ENCODE peak calls at places on chromosome 18, in six cellular contexts. One of them, this sample, is unnamed.

GRCh38 chr18:9614401-9615279 is at the start of gene PPP4R1:
- DNase-seq in stimulated activated naive CD8-positive, alpha-beta T cell treated with anti-CD3 and anti-CD28 coated beads, Interleukin-15, Interleukin-2, amounts not matched to agents 100 U/mL and 50 U/mL, for 24 hours: peak
- DNase-seq in left ventricle myocardium inferior: peak
- DNase-seq in D341Med: peak
- DNase-seq in neural crest cell: peak
- DNase-seq in GM12892: peak
- DNase-seq in this sample: peak

GRCh38 chr18:77103181-77103875 is 29.3 kb downstream of the MBP start:
- DNase-seq in D341Med: no peak
- DNase-seq in neural crest cell: no peak
- DNase-seq in stimulated activated naive CD8-positive, alpha-beta T cell treated with anti-CD3 and anti-CD28 coated beads, Interleukin-15, Interleukin-2, amounts not matched to agents 100 U/mL and 50 U/mL, for 24 hours: no peak
- DNase-seq in GM12892: no peak
- DNase-seq in left ventricle myocardium inferior: no peak
- DNase-seq in this sample: no peak

GRCh38 chr18:63619661-63620060 is 24.4 kb downstream of the SERPINB4 start:
- DNase-seq in GM12892: no peak
- DNase-seq in stimulated activated naive CD8-positive, alpha-beta T cell treated with anti-CD3 and anti-CD28 coated beads, Interleukin-15, Interleukin-2, amounts not matched to agents 100 U/mL and 50 U/mL, for 24 hours: no peak
- DNase-seq in left ventricle myocardium inferior: no peak
- DNase-seq in neural crest cell: no peak
- DNase-seq in D341Med: no peak
- DNase-seq in this sample: no peak

GRCh38 chr18:36035253-36035652 is 32.1 kb downstream of the RPRD1A start:
- DNase-seq in left ventricle myocardium inferior: no peak
- DNase-seq in GM12892: no peak
- DNase-seq in stimulated activated naive CD8-positive, alpha-beta T cell treated with anti-CD3 and anti-CD28 coated beads, Interleukin-15, Interleukin-2, amounts not matched to agents 100 U/mL and 50 U/mL, for 24 hours: no peak
- DNase-seq in neural crest cell: no peak
- DNase-seq in D341Med: peak
- DNase-seq in this sample: no peak

GRCh38 chr18:79582978-79583377 is 96.6 kb upstream of the CTDP1 start:
- DNase-seq in stimulated activated naive CD8-positive, alpha-beta T cell treated with anti-CD3 and anti-CD28 coated beads, Interleukin-15, Interleukin-2, amounts not matched to agents 100 U/mL and 50 U/mL, for 24 hours: no peak
- DNase-seq in left ventricle myocardium inferior: no peak
- DNase-seq in GM12892: no peak
- DNase-seq in neural crest cell: no peak
- DNase-seq in D341Med: no peak
- DNase-seq in this sample: no peak

GRCh38 chr18:34965108-34965507 is 76.1 kb upstream of the MAPRE2 start:
- DNase-seq in neural crest cell: no peak
- DNase-seq in left ventricle myocardium inferior: no peak
- DNase-seq in GM12892: no peak
- DNase-seq in stimulated activated naive CD8-positive, alpha-beta T cell treated with anti-CD3 and anti-CD28 coated beads, Interleukin-15, Interleukin-2, amounts not matched to agents 100 U/mL and 50 U/mL, for 24 hours: no peak
- DNase-seq in D341Med: no peak
- DNase-seq in this sample: no peak

GRCh38 chr18:45590546-45590945 is 24.7 kb upstream of the SLC14A2 start:
- DNase-seq in D341Med: no peak
- DNase-seq in left ventricle myocardium inferior: peak
- DNase-seq in GM12892: no peak
- DNase-seq in neural crest cell: no peak
- DNase-seq in stimulated activated naive CD8-positive, alpha-beta T cell treated with anti-CD3 and anti-CD28 coated beads, Interleukin-15, Interleukin-2, amounts not matched to agents 100 U/mL and 50 U/mL, for 24 hours: no peak
- DNase-seq in this sample: no peak

GRCh38 chr18:58870130-58870529 is 5.5 kb downstream of the ZNF532 start:
- DNase-seq in left ventricle myocardium inferior: no peak
- DNase-seq in stimulated activated naive CD8-positive, alpha-beta T cell treated with anti-CD3 and anti-CD28 coated beads, Interleukin-15, Interleukin-2, amounts not matched to agents 100 U/mL and 50 U/mL, for 24 hours: no peak
- DNase-seq in GM12892: no peak
- DNase-seq in D341Med: no peak
- DNase-seq in neural crest cell: no peak
- DNase-seq in this sample: no peak

GRCh38 chr18:26544459-26544858 is 3.9 kb downstream of the KCTD1 start:
- DNase-seq in stimulated activated naive CD8-positive, alpha-beta T cell treated with anti-CD3 and anti-CD28 coated beads, Interleukin-15, Interleukin-2, amounts not matched to agents 100 U/mL and 50 U/mL, for 24 hours: no peak
- DNase-seq in left ventricle myocardium inferior: no peak
- DNase-seq in neural crest cell: no peak
- DNase-seq in D341Med: no peak
- DNase-seq in GM12892: no peak
- DNase-seq in this sample: no peak

GRCh38 chr18:3380384-3380961 is 69.5 kb upstream of the TGIF1 start:
- DNase-seq in stimulated activated naive CD8-positive, alpha-beta T cell treated with anti-CD3 and anti-CD28 coated beads, Interleukin-15, Interleukin-2, amounts not matched to agents 100 U/mL and 50 U/mL, for 24 hours: no peak
- DNase-seq in GM12892: no peak
- DNase-seq in neural crest cell: no peak
- DNase-seq in D341Med: no peak
- DNase-seq in left ventricle myocardium inferior: no peak
- DNase-seq in this sample: peak

GRCh38 chr18:22342625-22343024 is 75.1 kb downstream of the CTAGE1 start:
- DNase-seq in neural crest cell: no peak
- DNase-seq in left ventricle myocardium inferior: no peak
- DNase-seq in stimulated activated naive CD8-positive, alpha-beta T cell treated with anti-CD3 and anti-CD28 coated beads, Interleukin-15, Interleukin-2, amounts not matched to agents 100 U/mL and 50 U/mL, for 24 hours: peak
- DNase-seq in GM12892: no peak
- DNase-seq in D341Med: no peak
- DNase-seq in this sample: no peak

GRCh38 chr18:47881752-47882455 is 48.6 kb downstream of the SMAD2 start:
- DNase-seq in GM12892: no peak
- DNase-seq in D341Med: no peak
- DNase-seq in left ventricle myocardium inferior: no peak
- DNase-seq in stimulated activated naive CD8-positive, alpha-beta T cell treated with anti-CD3 and anti-CD28 coated beads, Interleukin-15, Interleukin-2, amounts not matched to agents 100 U/mL and 50 U/mL, for 24 hours: no peak
- DNase-seq in neural crest cell: no peak
- DNase-seq in this sample: no peak

GRCh38 chr18:58544616-58545337 is 84.1 kb downstream of the ALPK2 start:
- DNase-seq in D341Med: no peak
- DNase-seq in neural crest cell: no peak
- DNase-seq in stimulated activated naive CD8-positive, alpha-beta T cell treated with anti-CD3 and anti-CD28 coated beads, Interleukin-15, Interleukin-2, amounts not matched to agents 100 U/mL and 50 U/mL, for 24 hours: no peak
- DNase-seq in left ventricle myocardium inferior: no peak
- DNase-seq in GM12892: no peak
- DNase-seq in this sample: peak

GRCh38 chr18:69435000-69435399 is 34.3 kb downstream of the DOK6 start:
- DNase-seq in left ventricle myocardium inferior: no peak
- DNase-seq in stimulated activated naive CD8-positive, alpha-beta T cell treated with anti-CD3 and anti-CD28 coated beads, Interleukin-15, Interleukin-2, amounts not matched to agents 100 U/mL and 50 U/mL, for 24 hours: no peak
- DNase-seq in GM12892: no peak
- DNase-seq in neural crest cell: no peak
- DNase-seq in D341Med: no peak
- DNase-seq in this sample: no peak

This sample was measured in GM06990.